ENCODE peak calls at places on chromosome 20, in six cellular contexts. O is epithelial cell of proximal tubule; F is naive thymus-derived CD4-positive, alpha-beta T cell; L is AG10803; V is CD8-positive, alpha-beta T cell; W is cardiac fibroblast. Y is an unnamed sample.

GRCh38 chr20:63420359-63421093 is 51.9 kb downstream of the KCNQ2 start:
- DNase-seq in F (no peak), V (no peak), O (no peak), W (no peak), L (no peak), Y (no peak)

GRCh38 chr20:61253640-61254511 is 1.8 kb downstream of the CDH4 start:
- DNase-seq in O (no peak), V (no peak), W (peak), L (no peak), F (no peak), Y (peak)

GRCh38 chr20:21715193-21715881 is 9.9 kb downstream of the PAX1 start:
- DNase-seq in O (no peak), L (no peak), V (no peak), F (no peak), W (no peak), Y (no peak)

GRCh38 chr20:18252597-18253451 is 35.5 kb upstream of the ZNF133 start:
- DNase-seq in O (peak), W (no peak), F (no peak), V (no peak), L (no peak), Y (no peak)

GRCh38 chr20:8390500-8390899 is 258.4 kb downstream of the PLCB1 start:
- DNase-seq in F (no peak), V (no peak), L (no peak), O (no peak), W (no peak), Y (no peak)

GRCh38 chr20:60467771-60468170 is 509.5 kb downstream of the CDH26 start:
- DNase-seq in F (no peak), V (no peak), W (no peak), O (no peak), L (no peak), Y (no peak)

GRCh38 chr20:53692465-53693067 is 98.9 kb upstream of the ZNF217 start:
- DNase-seq in V (no peak), O (no peak), W (peak), F (no peak), L (peak), Y (peak)

GRCh38 chr20:24331939-24332338 is 137.5 kb upstream of the SYNDIG1 start:
- DNase-seq in O (no peak), W (no peak), V (no peak), F (no peak), L (no peak), Y (no peak)

GRCh38 chr20:51631011-51631950 is 88.8 kb upstream of the NFATC2 start:
- DNase-seq in W (peak), F (no peak), O (peak), V (no peak), L (peak), Y (peak)

GRCh38 chr20:18957328-18957727 is 143.7 kb downstream of the SCP2D1 start:
- DNase-seq in L (no peak), W (no peak), V (no peak), F (no peak), O (no peak), Y (no peak)

GRCh38 chr20:57656252-57656820 is 36.1 kb upstream of the ZBP1 start:
- DNase-seq in W (no peak), V (no peak), L (no peak), O (no peak), F (no peak), Y (no peak)

GRCh38 chr20:44780226-44780625 is 30.1 kb downstream of the RIMS4 start:
- DNase-seq in O (no peak), F (no peak), V (no peak), W (peak), L (peak), Y (peak)

GRCh38 chr20:63317601-63318291 is 24.8 kb downstream of the COL20A1 start:
- DNase-seq in F (no peak), V (no peak), L (no peak), W (no peak), O (no peak), Y (no peak)

GRCh38 chr20:5096463-5096862 is 23.3 kb downstream of the PCNA start:
- DNase-seq in O (no peak), F (no peak), L (no peak), V (no peak), W (no peak), Y (no peak)

GRCh38 chr20:41748756-41749582 is 130.8 kb upstream of the CHD6 start:
- DNase-seq in L (no peak), O (no peak), F (no peak), W (no peak), V (no peak), Y (no peak)

GRCh38 chr20:32965581-32966373 is 38.5 kb downstream of the SUN5 start:
- DNase-seq in W (no peak), F (peak), L (no peak), V (no peak), O (no peak), Y (no peak)

GRCh38 chr20:11170565-11170964 is 496.8 kb upstream of the JAG1 start:
- DNase-seq in V (no peak), F (no peak), L (peak), O (no peak), W (peak), Y (peak)

GRCh38 chr20:61643631-61644386 is 391.7 kb downstream of the CDH4 start:
- DNase-seq in W (no peak), O (no peak), V (no peak), L (no peak), F (no peak), Y (no peak)

GRCh38 chr20:32823078-32823477 is 3.3 kb downstream of the MAPRE1 start:
- DNase-seq in V (no peak), F (no peak), W (peak), O (no peak), L (peak), Y (peak)

GRCh38 chr20:63740070-63740500 is 509 bp downstream of the SLC2A4RG start:
- DNase-seq in W (peak), F (peak), L (peak), O (no peak), V (no peak), Y (peak)

GRCh38 chr20:32968833-32969241 is 35.4 kb downstream of the SUN5 start:
- DNase-seq in V (no peak), F (no peak), W (peak), L (no peak), O (no peak), Y (no peak)

GRCh38 chr20:24959591-24960301 is 10.7 kb downstream of the CST7 start:
- DNase-seq in F (no peak), V (no peak), L (no peak), W (no peak), O (no peak), Y (no peak)

GRCh38 chr20:40497781-40498691 is 191.0 kb downstream of the MAFB start:
- DNase-seq in W (peak), F (no peak), V (no peak), O (no peak), L (peak), Y (no peak)

GRCh38 chr20:61569836-61570235 is 317.8 kb downstream of the CDH4 start:
- DNase-seq in F (no peak), V (no peak), O (no peak), W (no peak), L (no peak), Y (no peak)

GRCh38 chr20:18058661-18059467 is 1.1 kb upstream of the OVOL2 start:
- DNase-seq in F (no peak), O (no peak), L (no peak), V (no peak), W (no peak), Y (no peak)

GRCh38 chr20:57807418-57808265 is 97.8 kb upstream of the PMEPA1 start:
- DNase-seq in F (no peak), W (no peak), L (no peak), O (no peak), V (no peak), Y (no peak)

GRCh38 chr20:5279661-5280060 is 37.1 kb downstream of the PROKR2 start:
- DNase-seq in F (no peak), L (no peak), O (no peak), V (no peak), W (no peak), Y (no peak)

GRCh38 chr20:57410398-57411323 is 19.5 kb downstream of the RBM38 start:
- DNase-seq in O (no peak), F (no peak), L (no peak), V (no peak), W (no peak), Y (no peak)

GRCh38 chr20:34871966-34872603 is 571 bp downstream of the GGT7 start:
- DNase-seq in F (no peak), O (no peak), W (peak), L (peak), V (no peak), Y (no peak)

GRCh38 chr20:4082406-4083102 is 67.2 kb upstream of the RNF24 start:
- DNase-seq in L (peak), V (peak), O (no peak), F (no peak), W (peak), Y (peak)

GRCh38 chr20:41649489-41649888 is 31.3 kb upstream of the CHD6 start:
- DNase-seq in V (no peak), W (no peak), O (no peak), L (no peak), F (no peak), Y (no peak)

GRCh38 chr20:24609757-24610156 is 140.3 kb downstream of the SYNDIG1 start:
- DNase-seq in F (no peak), L (no peak), O (no peak), W (no peak), V (no peak), Y (no peak)

GRCh38 chr20:610130-611046 is at the start of gene TCF15:
- DNase-seq in L (no peak), W (peak), V (no peak), F (no peak), O (no peak), Y (peak)
- H3K4me3 ChIP-seq in L (no peak), W (no peak), V (no peak), F (no peak), O (no peak), Y (no peak)

GRCh38 chr20:2800590-2801458 is at the start of gene CPXM1:
- DNase-seq in V (no peak), W (no peak), L (no peak), O (no peak), F (no peak), Y (no peak)
- H3K4me3 ChIP-seq in V (peak), W (peak), L (peak), O (peak), F (peak), Y (peak)

GRCh38 chr20:20000223-20000968 is 16.8 kb upstream of the NAA20 start:
- DNase-seq in W (no peak), F (no peak), L (no peak), V (no peak), O (no peak), Y (no peak)

GRCh38 chr20:20005381-20005780 is 11.8 kb upstream of the NAA20 start:
- DNase-seq in W (no peak), O (no peak), V (no peak), L (no peak), F (no peak), Y (no peak)

GRCh38 chr20:19998990-19999705 is 18.0 kb upstream of the NAA20 start:
- DNase-seq in F (no peak), W (no peak), L (no peak), O (no peak), V (no peak), Y (no peak)

GRCh38 chr20:20002101-20002998 is 14.8 kb upstream of the NAA20 start:
- DNase-seq in V (no peak), L (no peak), O (no peak), F (no peak), W (no peak), Y (no peak)

DNA sequence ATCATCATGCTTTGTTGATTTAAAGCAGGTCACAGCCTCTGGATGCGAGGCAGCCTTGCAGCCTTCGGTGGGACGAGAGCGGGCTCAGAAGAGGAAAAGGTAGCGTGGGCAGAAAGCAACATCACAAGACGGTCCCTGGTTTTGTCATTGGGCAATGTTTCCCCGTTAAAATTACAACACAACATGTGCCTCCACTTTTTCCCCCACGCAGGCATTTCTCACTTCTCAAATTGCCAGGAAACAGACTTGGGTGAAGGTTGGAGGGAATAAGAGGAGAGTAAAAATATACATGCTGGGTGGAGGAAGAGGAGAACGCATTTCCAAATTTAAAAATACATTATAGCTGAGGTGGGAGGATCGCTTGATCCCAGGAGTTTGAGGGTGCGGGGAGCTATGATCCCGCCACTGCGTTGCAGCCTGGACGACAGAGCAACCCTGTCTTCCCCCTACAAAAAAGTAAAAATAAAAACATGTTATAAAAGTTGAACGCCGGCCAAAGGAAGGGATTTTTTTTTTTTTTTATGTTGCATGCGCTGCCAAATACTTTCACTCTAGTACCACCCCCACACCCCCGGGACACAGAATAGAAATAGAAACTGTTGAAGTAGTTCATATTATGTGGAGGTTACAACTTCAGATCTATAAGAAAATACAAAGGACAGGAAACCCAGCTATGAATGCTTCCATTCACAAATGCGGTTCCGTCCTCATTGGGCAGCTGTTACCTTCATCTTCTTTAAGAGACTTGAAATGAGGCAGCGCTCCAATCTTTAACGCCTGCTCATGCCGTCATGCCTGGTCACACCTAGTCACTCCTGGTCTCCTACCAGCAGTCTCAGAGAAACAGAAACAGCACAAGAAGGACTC is 13.8 kb upstream of the NAA20 start:
- DNase-seq in O (no peak), W (peak), L (no peak), F (peak), V (no peak), Y (no peak)
- H3K4me3 ChIP-seq in O (no peak), W (peak), L (no peak), F (peak), V (peak), Y (no peak)

GRCh38 chr20:38260378-38261053 is at the start of gene KIAA1755:
- DNase-seq in W (no peak), O (no peak), L (no peak), V (no peak), F (no peak), Y (peak)
- H3K4me3 ChIP-seq in W (peak), O (no peak), L (peak), V (no peak), F (no peak), Y (peak)

DNA sequence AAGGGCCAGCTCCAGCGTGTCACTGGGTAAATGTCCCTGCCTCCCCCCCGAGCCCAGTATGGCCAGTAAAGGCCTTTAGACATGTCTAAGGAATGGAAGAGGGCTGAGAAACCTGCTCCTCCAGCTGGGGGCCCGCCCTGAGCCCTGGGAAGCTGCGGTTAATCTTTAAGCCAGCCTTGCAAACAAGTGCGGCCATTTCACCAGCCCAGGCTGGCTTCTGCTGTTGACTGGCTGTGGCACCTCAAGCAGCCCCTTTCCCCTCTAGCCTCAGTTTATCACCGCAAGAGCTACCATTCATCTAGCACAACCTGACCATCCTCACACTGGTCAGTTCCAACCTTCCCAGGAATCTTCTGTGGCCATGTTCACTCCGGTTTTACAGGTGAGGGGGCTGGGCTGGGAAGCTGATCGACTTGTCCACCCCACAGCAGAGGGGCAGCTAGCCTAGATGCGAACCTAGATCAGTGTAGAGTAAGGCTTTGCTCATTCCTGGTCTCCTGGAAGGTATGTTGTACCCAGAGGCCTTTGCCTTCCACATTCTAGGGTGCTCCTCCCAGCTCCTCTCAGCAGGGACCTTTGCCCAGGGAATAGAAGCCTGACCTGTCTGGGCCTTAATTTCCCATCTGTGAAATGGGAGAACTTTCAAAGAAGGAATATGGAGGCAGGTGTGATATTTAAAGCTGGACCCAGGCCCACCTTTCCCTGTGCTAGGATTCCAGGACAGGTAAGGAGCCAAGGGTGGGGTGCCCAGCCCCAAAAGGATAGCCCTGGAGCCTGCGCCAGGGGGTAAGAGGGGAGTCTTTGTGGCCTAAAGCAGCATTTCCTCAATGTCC is 1.2 kb upstream of the SRC start:
- DNase-seq in L (no peak), V (no peak), F (no peak), W (no peak), O (no peak), Y (no peak)
- H3K4me3 ChIP-seq in L (no peak), V (no peak), F (no peak), W (no peak), O (peak), Y (no peak)

GRCh38 chr20:37363221-37364012 is 17.5 kb downstream of the SRC start:
- DNase-seq in V (no peak), O (no peak), W (no peak), F (no peak), L (no peak), Y (no peak)

GRCh38 chr20:37364927-37365272 is 19.0 kb downstream of the SRC start:
- DNase-seq in V (no peak), W (no peak), O (no peak), F (no peak), L (no peak), Y (no peak)

GRCh38 chr20:37365760-37366638 is 20.1 kb downstream of the SRC start:
- DNase-seq in V (no peak), W (no peak), F (no peak), L (no peak), O (no peak), Y (no peak)

GRCh38 chr20:37362821-37363220 is 16.9 kb downstream of the SRC start:
- DNase-seq in W (no peak), L (no peak), O (no peak), V (no peak), F (no peak), Y (no peak)

DNA sequence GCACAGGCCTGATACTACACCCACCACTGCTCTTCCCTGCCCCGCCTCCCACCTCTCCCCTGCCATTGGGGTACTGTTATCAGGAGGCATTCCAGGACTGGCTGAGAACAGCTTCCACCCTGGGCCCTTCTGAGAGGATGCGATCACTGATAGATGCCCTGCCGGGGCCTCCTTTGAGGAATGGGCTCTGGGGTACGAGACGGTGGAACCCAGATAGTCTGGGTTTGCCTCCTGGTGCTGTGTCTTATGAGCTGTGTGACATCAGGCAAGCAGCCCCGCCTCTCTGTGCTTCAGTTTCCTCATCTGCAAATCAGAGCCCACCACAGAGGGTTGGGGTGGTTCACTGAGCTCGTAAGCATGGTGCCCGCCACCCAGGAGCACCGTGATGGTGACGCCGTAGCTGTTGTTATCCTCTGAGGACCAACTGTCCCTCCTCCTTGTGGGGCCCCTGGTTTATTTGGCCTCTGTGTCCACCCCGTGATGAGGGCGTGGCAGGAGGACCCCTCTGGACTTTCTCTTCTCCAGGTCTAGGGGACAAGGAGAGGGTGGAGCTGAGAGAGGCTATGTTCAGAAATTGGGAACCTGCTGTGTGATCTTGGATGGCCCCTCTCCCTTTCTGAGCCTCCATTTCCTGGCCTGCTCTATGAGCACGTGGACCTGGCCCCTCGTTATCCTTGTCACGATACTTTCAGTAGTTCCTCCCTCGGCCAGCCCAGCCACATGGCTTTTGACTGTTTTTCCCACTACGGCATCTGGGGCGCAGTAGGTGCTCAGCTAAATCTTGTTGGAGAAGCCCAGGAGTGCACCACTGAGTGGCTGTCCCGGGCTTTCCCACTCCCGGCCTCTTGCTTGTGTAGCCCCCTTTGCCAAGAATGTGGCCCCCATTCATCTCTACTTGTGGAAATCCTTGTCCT is 18.3 kb downstream of the SRC start:
- DNase-seq in V (no peak), F (no peak), W (no peak), L (no peak), O (no peak), Y (no peak)
- H3K4me3 ChIP-seq in V (no peak), F (no peak), W (no peak), L (no peak), O (no peak), Y (no peak)

DNA sequence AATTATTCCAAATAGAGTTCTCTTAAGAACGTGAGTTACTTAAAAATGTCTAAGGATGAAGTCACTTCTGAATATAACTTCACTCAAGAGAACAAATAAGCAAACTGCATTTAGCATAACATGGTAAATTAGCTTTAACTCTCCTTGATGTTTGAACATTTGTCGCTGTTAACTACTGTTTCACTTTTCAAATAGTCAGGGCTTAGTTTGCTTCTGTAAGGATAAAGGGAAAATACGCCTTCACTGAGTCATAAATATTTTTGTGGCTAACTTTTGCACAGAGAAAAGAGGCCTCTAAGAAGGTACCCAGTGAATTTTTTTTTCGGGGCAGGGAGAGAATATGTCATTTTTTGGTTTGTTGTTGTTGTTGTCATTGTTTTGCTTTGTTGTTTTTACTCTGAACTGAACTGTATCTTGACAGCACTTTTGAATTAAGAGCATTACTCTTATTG is 8.1 kb downstream of the PTPN1 start:
- DNase-seq in F (no peak), V (no peak), O (no peak), W (peak), L (peak), Y (peak)
- H3K4me3 ChIP-seq in F (peak), V (peak), O (peak), W (no peak), L (peak), Y (peak)

Y was measured in astrocyte of the spinal cord.